ENCODE peak calls at places on chromosomes 3 and 15, in six cellular contexts. X, S, O, M, H and P are unnamed samples.

GRCh38 chr15:74511583-74511982 is 29.4 kb upstream of the ARID3B start:
- DNase-seq in O (no peak), H (peak), M (no peak), X (no peak), S (no peak), P (no peak)

GRCh38 chr3:45489730-45490309 is 101.4 kb downstream of the LARS2 start:
- DNase-seq in O (no peak), M (no peak), X (no peak), H (no peak), S (no peak), P (no peak)

GRCh38 chr3:13865106-13865505 is 14.8 kb downstream of the WNT7A start:
- DNase-seq in O (no peak), H (no peak), M (no peak), X (no peak), S (no peak), P (no peak)

GRCh38 chr3:126509565-126510322 is 7.8 kb downstream of the UROC1 start:
- DNase-seq in H (peak), S (no peak), X (peak), O (no peak), M (no peak), P (no peak)

GRCh38 chr15:85854345-85855097 is 59.8 kb upstream of the KLHL25 start:
- DNase-seq in O (peak), M (peak), H (no peak), S (peak), X (no peak), P (no peak)

GRCh38 chr3:193853511-193854219 is 260.7 kb downstream of the OPA1 start:
- DNase-seq in X (no peak), M (no peak), O (no peak), H (no peak), S (no peak), P (no peak)

GRCh38 chr3:113088616-113089015 is 97.8 kb downstream of the GTPBP8 start:
- DNase-seq in O (no peak), M (no peak), H (no peak), X (no peak), S (no peak), P (no peak)

GRCh38 chr3:172449468-172450149 is 1.4 kb upstream of the GHSR start:
- DNase-seq in S (peak), M (peak), O (no peak), X (no peak), H (no peak), P (no peak)

GRCh38 chr3:151156618-151157216 is 46.3 kb downstream of the GPR171 start:
- DNase-seq in O (no peak), S (peak), H (no peak), M (peak), X (no peak), P (no peak)

GRCh38 chr15:39454189-39454986 is 126.5 kb upstream of the THBS1 start:
- DNase-seq in S (no peak), O (no peak), M (no peak), X (no peak), H (no peak), P (no peak)

GRCh38 chr3:52820741-52821140 is 9.7 kb downstream of the ITIH4 start:
- DNase-seq in H (no peak), X (no peak), M (peak), O (no peak), S (peak), P (no peak)

GRCh38 chr3:194572131-194572789 is 61.0 kb downstream of the TMEM44 start:
- DNase-seq in O (peak), X (peak), M (no peak), H (peak), S (peak), P (no peak)

GRCh38 chr15:98581715-98582114 is 66.6 kb upstream of the IGF1R start:
- DNase-seq in X (no peak), M (peak), H (no peak), S (no peak), O (no peak), P (no peak)
- TF ChIP-seq CTCF in X (no peak), M (peak), H (peak), S (no peak), O (no peak), P (peak)

GRCh38 chr3:39101022-39101689 is 6.3 kb downstream of the GORASP1 start:
- DNase-seq in H (no peak), S (no peak), O (no peak), X (no peak), M (peak), P (no peak)

GRCh38 chr3:39103791-39104552 is 3.5 kb downstream of the GORASP1 start:
- DNase-seq in H (no peak), O (no peak), M (no peak), X (no peak), S (no peak), P (peak)

GRCh38 chr3:39102504-39103323 is 4.7 kb downstream of the GORASP1 start:
- DNase-seq in X (no peak), M (no peak), H (no peak), S (no peak), O (no peak), P (peak)

GRCh38 chr3:39104961-39105686 is 2.3 kb downstream of the GORASP1 start:
- DNase-seq in O (no peak), X (no peak), S (no peak), M (no peak), H (no peak), P (peak)

GRCh38 chr3:39103324-39103693 is 4.1 kb downstream of the GORASP1 start:
- DNase-seq in O (peak), M (peak), H (no peak), S (no peak), X (no peak), P (peak)
- TF ChIP-seq CTCF in O (no peak), M (peak), H (no peak), S (no peak), X (no peak), P (no peak)

DNA sequence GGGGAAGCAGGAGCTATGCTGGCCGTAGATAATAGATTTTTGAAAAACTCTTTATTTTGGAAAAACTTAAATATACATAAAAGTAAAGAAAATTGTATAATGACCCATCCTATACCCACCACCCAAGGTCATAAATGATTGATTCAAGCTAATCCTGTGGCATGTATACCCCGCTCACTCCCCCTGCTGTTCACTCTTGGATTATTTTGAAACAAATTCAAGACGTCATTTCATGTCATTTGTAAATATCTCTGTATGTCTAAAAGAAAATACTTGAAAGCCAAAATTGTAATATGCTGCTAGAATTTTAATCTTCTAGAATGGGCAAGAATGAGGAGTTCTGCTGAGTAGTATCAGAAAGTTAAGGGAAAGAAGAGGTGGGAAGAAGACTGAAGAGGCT is 241.7 kb downstream of the FEZF2 start:
- DNase-seq in M (peak), H (no peak), S (peak), X (no peak), O (no peak), P (no peak)
- TF ChIP-seq CTCF in M (peak), H (peak), S (peak), X (no peak), O (no peak), P (peak)

GRCh38 chr15:31342381-31342780 is 15.7 kb downstream of the KLF13 start:
- DNase-seq in O (no peak), M (no peak), X (no peak), H (no peak), S (no peak), P (no peak)

GRCh38 chr15:31344266-31344665 is 17.6 kb downstream of the KLF13 start:
- DNase-seq in X (no peak), H (no peak), O (no peak), M (no peak), S (no peak), P (no peak)

GRCh38 chr15:31341501-31342195 is 15.0 kb downstream of the KLF13 start:
- DNase-seq in X (no peak), H (peak), O (no peak), M (no peak), S (no peak), P (no peak)

GRCh38 chr15:31343831-31344230 is 17.2 kb downstream of the KLF13 start:
- DNase-seq in S (no peak), M (no peak), H (no peak), X (no peak), O (no peak), P (no peak)

DNA sequence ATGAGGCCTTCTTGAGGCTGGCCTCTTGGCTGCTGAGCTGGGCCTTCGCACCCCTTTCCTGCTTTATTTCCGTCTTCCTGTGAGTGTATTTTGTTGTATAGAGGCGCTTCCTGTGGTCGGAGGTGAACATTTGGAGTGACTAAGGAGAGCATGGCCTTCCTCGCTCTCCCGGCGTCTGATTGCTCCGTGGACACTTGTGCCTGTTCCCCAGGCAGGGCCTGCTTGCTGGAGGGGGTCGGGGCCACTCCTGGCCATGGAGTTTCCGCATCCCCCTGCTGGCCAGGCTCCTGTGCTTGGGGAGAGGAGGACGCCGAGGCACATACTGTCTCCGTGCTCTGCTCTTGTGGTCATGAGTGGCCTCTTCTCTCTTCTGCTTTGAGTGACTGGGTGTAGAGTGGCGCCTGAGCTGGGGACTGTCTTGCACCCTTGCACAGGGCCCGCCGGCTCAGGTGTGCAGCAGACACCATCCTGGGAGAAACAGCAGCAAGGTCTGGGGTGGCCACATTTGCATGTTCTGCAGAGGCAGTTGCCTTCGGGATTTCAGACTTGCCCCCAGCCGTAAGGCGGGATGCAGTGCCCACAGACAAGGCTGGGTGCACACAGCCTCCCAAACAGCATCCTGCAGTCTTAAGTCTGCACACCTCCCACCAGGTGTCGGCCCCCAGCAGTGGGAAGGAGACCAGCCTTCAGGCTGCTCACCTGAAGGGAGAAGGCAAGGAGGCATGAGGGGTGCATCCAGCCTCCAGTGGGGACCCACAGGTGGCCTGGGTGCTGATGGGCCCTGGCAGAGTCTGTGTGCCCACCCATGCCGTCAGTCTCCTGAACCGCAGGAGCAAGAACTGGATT is 16.4 kb downstream of the KLF13 start:
- DNase-seq in X (no peak), S (no peak), H (no peak), M (peak), O (no peak), P (no peak)
- TF ChIP-seq CTCF in X (no peak), S (no peak), H (peak), M (peak), O (no peak), P (no peak)

DNA sequence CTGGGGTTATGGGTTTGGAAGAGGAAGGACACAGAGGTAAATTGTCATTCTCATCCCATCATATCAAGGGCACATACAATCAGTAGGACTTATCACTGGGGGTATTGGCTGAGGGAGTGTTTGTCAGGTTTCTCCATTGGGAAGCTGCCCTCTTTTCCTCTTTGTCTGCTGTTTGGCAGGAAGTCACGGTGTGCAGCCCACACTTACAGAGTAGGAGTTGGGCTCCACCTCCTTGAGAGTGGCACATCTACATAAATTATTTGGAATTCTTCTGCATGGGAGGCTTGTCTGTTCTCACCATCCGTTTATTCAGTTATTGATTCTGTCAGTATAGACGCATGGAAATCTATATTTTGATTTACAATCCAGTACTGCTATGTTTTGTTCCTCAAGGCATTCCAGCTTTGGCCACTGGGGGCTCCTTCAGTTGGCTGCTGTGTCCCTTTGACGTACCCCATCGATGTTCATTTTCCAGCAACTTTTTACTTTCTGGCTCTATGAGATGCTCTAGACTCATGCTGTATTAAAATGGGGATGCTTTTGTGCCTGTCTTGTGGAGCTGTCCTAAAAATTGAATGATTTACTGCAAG is 200.3 kb downstream of the SLCO3A1 start:
- DNase-seq in X (no peak), M (peak), H (no peak), O (no peak), S (no peak), P (no peak)
- TF ChIP-seq CTCF in X (no peak), M (peak), H (peak), O (no peak), S (peak), P (peak)

GRCh38 chr3:58868101-58868779 is 181.6 kb downstream of the CFAP20DC start:
- DNase-seq in H (no peak), X (no peak), O (no peak), S (no peak), M (no peak), P (no peak)

GRCh38 chr3:58861551-58861950 is 188.3 kb downstream of the CFAP20DC start:
- DNase-seq in X (no peak), S (no peak), O (no peak), H (no peak), M (no peak), P (no peak)

GRCh38 chr3:58864480-58864879 is 185.3 kb downstream of the CFAP20DC start:
- DNase-seq in O (no peak), X (no peak), S (peak), H (no peak), M (no peak), P (no peak)

GRCh38 chr3:58866079-58866478 is 183.7 kb downstream of the CFAP20DC start:
- DNase-seq in M (peak), S (no peak), X (no peak), O (no peak), H (no peak), P (no peak)
- TF ChIP-seq CTCF in M (no peak), S (no peak), X (no peak), O (no peak), H (no peak), P (no peak)

DNA sequence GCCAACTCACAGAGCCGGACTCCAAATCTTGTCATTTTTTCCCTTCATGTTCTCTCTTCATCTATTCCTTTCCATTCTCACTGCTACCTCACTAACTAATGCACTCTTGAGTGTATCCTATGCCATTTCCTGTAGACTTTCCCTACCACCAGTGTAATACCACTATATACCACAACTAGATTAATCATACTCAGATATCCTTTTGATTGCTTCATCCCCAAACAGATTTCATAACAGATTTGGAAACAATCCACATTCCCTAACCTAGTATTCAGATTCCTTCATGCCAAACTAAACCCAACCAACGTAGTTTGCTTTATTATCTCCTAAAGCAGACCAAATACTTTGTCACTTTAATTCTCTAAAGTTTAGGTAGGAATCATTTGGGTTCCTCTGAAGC is 2.6 kb upstream of the PLOD2 start:
- DNase-seq in X (no peak), M (no peak), S (peak), O (no peak), H (no peak), P (no peak)
- TF ChIP-seq CTCF in X (peak), M (no peak), S (no peak), O (no peak), H (peak), P (peak)

DNA sequence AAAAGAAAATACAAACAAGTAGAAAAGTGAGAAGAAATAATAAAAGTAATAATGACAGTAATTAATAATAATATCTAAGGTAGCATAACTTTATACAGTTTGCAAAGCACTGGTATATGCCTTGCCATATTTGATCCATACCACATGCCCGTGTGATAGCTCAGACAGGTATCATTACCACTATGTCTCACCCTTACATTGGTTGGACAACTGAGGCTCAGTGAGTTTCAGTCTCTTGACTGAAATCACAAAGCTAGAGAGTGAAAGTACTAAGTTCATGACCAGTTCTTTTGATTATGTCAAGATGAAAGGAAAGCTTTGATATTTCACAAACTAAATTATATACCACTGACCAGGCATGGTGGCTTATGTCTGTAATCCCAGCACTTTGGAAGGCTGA is 408.9 kb downstream of the GAP43 start:
- DNase-seq in S (no peak), O (no peak), X (no peak), H (no peak), M (no peak), P (no peak)
- TF ChIP-seq CTCF in S (no peak), O (no peak), X (no peak), H (no peak), M (no peak), P (no peak)

GRCh38 chr3:30181546-30181945 is 424.9 kb upstream of the TGFBR2 start:
- DNase-seq in O (no peak), H (no peak), M (no peak), S (no peak), X (no peak), P (no peak)
- TF ChIP-seq CTCF in O (no peak), H (no peak), M (no peak), S (no peak), X (no peak), P (no peak)